ENCODE peak calls at places on chromosomes 11 and 22, in seven cellular contexts. F is upper lobe of right lung; V is astrocyte of the cerebellum; Q is adrenal gland; W is activated T-helper 1 cell treated with anti-CD3 and anti-CD28 coated beads, Interleukin-12 subunit alpha, Interleukin-12 subunit beta, Interleukin-2, Interleukin-4 antibody, amounts not matched to agents 30 ng/mL and 10 ng/mL and 1 ng/mL, durations not matched to agents 14 hours and 24 hours and 36 hours; P is midbrain; H is hepatic stellate cell. T is an unnamed sample.

GRCh38 chr11:60428517-60428916 is 855 bp upstream of the MS4A5 start:
- DNase-seq in F (no peak), V (no peak), Q (no peak), W (no peak), P (no peak), H (no peak), T (no peak)

GRCh38 chr22:41603873-41604332 is 14.3 kb upstream of the PMM1 start:
- DNase-seq in F (no peak), V (no peak), Q (no peak), W (peak; percentile 66), P (no peak), H (no peak), T (peak; percentile 8)

GRCh38 chr11:124935548-124936514 is at the start of gene HEPACAM:
- DNase-seq in F (no peak), V (no peak), Q (no peak), W (no peak), P (peak; percentile 92), H (no peak), T (no peak)

GRCh38 chr11:2582436-2582931 is 117.3 kb downstream of the KCNQ1OT1 start:
- DNase-seq in F (peak; percentile 62), V (no peak), Q (peak; percentile 47), W (no peak), P (no peak), H (no peak), T (peak; percentile 41)

GRCh38 chr11:820655-821512 is 2.2 kb downstream of the PNPLA2 start:
- DNase-seq in F (peak; percentile 90), V (no peak), Q (peak; percentile 95), W (no peak), P (peak; percentile 24), H (peak; percentile 89), T (peak; percentile 93)

GRCh38 chr11:60195923-60196368 is 13.1 kb upstream of the MS4A6A start:
- DNase-seq in F (no peak), V (no peak), Q (no peak), W (no peak), P (no peak), H (no peak), T (no peak)

GRCh38 chr11:15179167-15179566 is 64.4 kb downstream of the INSC start:
- DNase-seq in F (no peak), V (no peak), Q (no peak), W (no peak), P (no peak), H (no peak), T (no peak)

GRCh38 chr11:46450846-46451470 is 59.4 kb upstream of the CHRM4 start:
- DNase-seq in F (no peak), V (peak; percentile 29), Q (no peak), W (no peak), P (no peak), H (peak; percentile 12), T (no peak)

GRCh38 chr11:68517121-68517741 is 56.7 kb downstream of the PPP6R3 start:
- DNase-seq in F (no peak), V (no peak), Q (no peak), W (no peak), P (no peak), H (no peak), T (no peak)

GRCh38 chr11:47057374-47057773 is 119.3 kb downstream of the ARFGAP2 start:
- DNase-seq in F (no peak), V (no peak), Q (no peak), W (no peak), P (no peak), H (no peak), T (no peak)

GRCh38 chr11:76233196-76233921 is 27.1 kb upstream of the WNT11 start:
- DNase-seq in F (no peak), V (no peak), Q (no peak), W (no peak), P (no peak), H (no peak), T (peak; percentile 59)

GRCh38 chr11:4059424-4059823 is 35.2 kb upstream of the RRM1 start:
- DNase-seq in F (no peak), V (no peak), Q (no peak), W (no peak), P (no peak), H (no peak), T (no peak)

GRCh38 chr22:44133901-44134511 is 46.7 kb upstream of the PARVG start:
- DNase-seq in F (peak; percentile 57), V (peak; percentile 100), Q (no peak), W (no peak), P (peak; percentile 72), H (peak; percentile 91), T (peak; percentile 66)

GRCh38 chr11:115910379-115910778 is 406.2 kb upstream of the CADM1 start:
- DNase-seq in F (no peak), V (no peak), Q (no peak), W (no peak), P (no peak), H (no peak), T (no peak)

GRCh38 chr22:47705350-47705749 is 942.9 kb downstream of the TBC1D22A start:
- DNase-seq in F (no peak), V (no peak), Q (no peak), W (no peak), P (no peak), H (no peak), T (no peak)

GRCh38 chr11:98143661-98144060 is 877.1 kb upstream of the CNTN5 start:
- DNase-seq in F (no peak), V (no peak), Q (no peak), W (no peak), P (no peak), H (no peak), T (no peak)

GRCh38 chr11:2351701-2352100 is 25.4 kb upstream of the CD81 start:
- DNase-seq in F (peak; percentile 28), V (no peak), Q (no peak), W (no peak), P (no peak), H (no peak), T (no peak)

GRCh38 chr11:111980062-111980461 is 42.9 kb downstream of the DIXDC1 start:
- DNase-seq in F (no peak), V (no peak), Q (no peak), W (no peak), P (no peak), H (no peak), T (no peak)

GRCh38 chr11:8018742-8019631 is 31.9 kb downstream of the EIF3F start:
- DNase-seq in F (peak; percentile 71), V (no peak), Q (peak; percentile 88), W (peak; percentile 53), P (peak; percentile 75), H (peak; percentile 87), T (peak; percentile 92)

GRCh38 chr11:2166091-2166851 is 5.3 kb upstream of the INS start:
- DNase-seq in F (no peak), V (no peak), Q (no peak), W (no peak), P (no peak), H (no peak), T (no peak)

GRCh38 chr22:30890689-30891442 is 77.7 kb downstream of the MORC2 start:
- DNase-seq in F (peak; percentile 66), V (peak; percentile 8), Q (peak; percentile 48), W (no peak), P (no peak), H (peak; percentile 76), T (peak; percentile 77)

GRCh38 chr11:69195819-69196218 is 40.1 kb downstream of the SMIM38 start:
- DNase-seq in F (no peak), V (no peak), Q (no peak), W (no peak), P (no peak), H (no peak), T (peak; percentile 51)

GRCh38 chr22:50115693-50116092 is 25.9 kb downstream of the MOV10L1 start:
- DNase-seq in F (no peak), V (no peak), Q (peak; percentile 60), W (no peak), P (no peak), H (no peak), T (peak; percentile 85)

GRCh38 chr22:38406617-38407016 is 48.4 kb downstream of the KCNJ4 start:
- DNase-seq in F (no peak), V (no peak), Q (no peak), W (no peak), P (no peak), H (peak; percentile 2), T (no peak)

GRCh38 chr11:20097319-20098221 is 62.7 kb downstream of the DBX1 start:
- DNase-seq in F (no peak), V (peak; percentile 88), Q (no peak), W (no peak), P (no peak), H (peak; percentile 70), T (no peak)

GRCh38 chr11:111001986-111002616 is 243.4 kb upstream of the POU2AF2 start:
- DNase-seq in F (no peak), V (peak; percentile 76), Q (no peak), W (no peak), P (no peak), H (peak; percentile 37), T (no peak)

GRCh38 chr11:20112291-20113146 is 47.8 kb downstream of the DBX1 start:
- DNase-seq in F (peak; percentile 72), V (peak; percentile 86), Q (peak; percentile 87), W (no peak), P (peak; percentile 43), H (peak; percentile 93), T (peak; percentile 92)

GRCh38 chr11:33931032-33931431 is 39.2 kb upstream of the LMO2 start:
- DNase-seq in F (no peak), V (no peak), Q (no peak), W (no peak), P (no peak), H (no peak), T (no peak)

GRCh38 chr11:2808850-2809847 is 76.4 kb downstream of the CDKN1C start:
- DNase-seq in F (no peak), V (no peak), Q (peak; percentile 19), W (no peak), P (no peak), H (no peak), T (no peak)

GRCh38 chr11:76763573-76764348 is 19.4 kb upstream of the TSKU start:
- DNase-seq in F (no peak), V (peak; percentile 96), Q (no peak), W (no peak), P (peak; percentile 28), H (peak; percentile 86), T (no peak)

GRCh38 chr11:45180888-45181594 is 34.6 kb downstream of the PRDM11 start:
- DNase-seq in F (peak; percentile 91), V (no peak), Q (peak; percentile 75), W (no peak), P (no peak), H (peak; percentile 92), T (peak; percentile 91)

GRCh38 chr22:17119481-17120202 is 1.5 kb downstream of the TMEM121B start:
- DNase-seq in F (no peak), V (no peak), Q (peak; percentile 45), W (no peak), P (no peak), H (no peak), T (no peak)

T was measured in kidney.